ENCODE peak calls at places on chromosomes 5 and 9, in four cellular contexts. P is sigmoid colon, G is A549, X is suprapubic skin. A is an unnamed sample. For H3K4me1, the result is how much of the 10 kb centered on the place peaks cover.

GRCh38 chr5:89211836-89212235 is 328.9 kb upstream of the MEF2C start:
- DNase-seq in P (no peak), G (no peak), X (no peak), A (no peak)

GRCh38 chr9:81512641-81513040 is 176.7 kb downstream of the TLE1 start:
- DNase-seq in P (no peak), G (no peak), X (no peak), A (no peak)

GRCh38 chr9:136956604-136957003 is 4.5 kb downstream of the LCN12 start:
- DNase-seq in P (no peak), G (no peak), X (no peak), A (no peak)

GRCh38 chr9:114720296-114720695 is 38.3 kb upstream of the TEX48 start:
- DNase-seq in P (no peak), G (no peak), X (no peak), A (no peak)

GRCh38 chr5:151954271-151954670 is 29.6 kb upstream of the GLRA1 start:
- DNase-seq in P (no peak), G (no peak), X (no peak), A (no peak)

GRCh38 chr5:143469125-143469524 is 65.6 kb upstream of the NR3C1 start:
- DNase-seq in P (no peak), G (no peak), X (no peak), A (no peak)

GRCh38 chr9:116605904-116606341 is 81.2 kb upstream of the TRIM32 start:
- DNase-seq in P (no peak), G (no peak), X (peak), A (peak)

GRCh38 chr5:178279723-178280438 is 47.3 kb upstream of the PHYKPL start:
- DNase-seq in P (peak), G (peak), X (peak), A (peak)

GRCh38 chr9:93267091-93267541 is 83.2 kb downstream of the WNK2 start:
- DNase-seq in P (peak), G (no peak), X (peak), A (peak)

GRCh38 chr5:55991768-55992486 is 2.8 kb downstream of the IL6ST start:
- DNase-seq in P (no peak), G (no peak), X (no peak), A (no peak)

GRCh38 chr5:891837-892389 is 688 bp downstream of the BRD9 start:
- DNase-seq in P (no peak), G (peak), X (no peak), A (no peak)

GRCh38 chr5:96655506-96655905 is 6.7 kb upstream of the CAST start:
- DNase-seq in P (no peak), G (no peak), X (no peak), A (no peak)

GRCh38 chr5:10507575-10508024 is 56.3 kb upstream of the ANKRD33B start:
- DNase-seq in P (no peak), G (peak), X (no peak), A (no peak)

GRCh38 chr5:82100303-82101077 is 128.7 kb downstream of the ATG10 start:
- DNase-seq in P (no peak), G (peak), X (no peak), A (no peak)

GRCh38 chr5:147818290-147818689 is 13.2 kb downstream of the SPINK1 start:
- DNase-seq in P (no peak), G (no peak), X (no peak), A (no peak)

GRCh38 chr9:749712-750111 is 91.8 kb upstream of the DMRT1 start:
- DNase-seq in P (peak), G (no peak), X (no peak), A (no peak)

GRCh38 chr5:80125962-80126480 is 90.9 kb downstream of the THBS4 start:
- DNase-seq in P (no peak), G (no peak), X (no peak), A (no peak)

GRCh38 chr5:134079748-134080581 is 34.5 kb upstream of the TCF7 start:
- DNase-seq in P (peak), G (no peak), X (no peak), A (no peak)

DNA sequence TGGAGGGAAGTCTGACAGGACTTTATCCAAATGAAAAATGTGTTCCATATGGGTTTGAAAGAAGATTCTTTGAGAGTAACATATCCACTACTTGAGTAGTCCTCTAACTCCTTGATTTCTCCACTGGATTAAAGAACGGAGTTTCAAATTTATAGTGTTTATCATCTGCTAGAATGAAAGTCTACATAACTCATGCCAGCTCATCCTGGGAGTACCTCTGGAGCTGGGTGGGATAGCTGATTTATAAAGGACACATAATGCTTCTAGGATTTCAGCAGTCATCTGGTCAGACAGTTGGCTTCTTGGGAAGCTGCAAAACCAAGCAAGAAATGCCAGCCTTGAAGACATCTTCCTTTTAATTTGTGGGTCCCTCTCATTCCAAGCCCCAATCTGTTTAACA is 3.1 kb downstream of the GALNT10 start:
- DNase-seq in P (no peak), G (no peak), X (no peak), A (no peak)
- H3K4me3 ChIP-seq in P (no peak), G (no peak), X (no peak), A (no peak)

GRCh38 chr9:134377143-134377484 is 50.9 kb downstream of the RXRA start:
- DNase-seq in P (no peak), G (no peak), X (no peak), A (no peak)

GRCh38 chr9:134381262-134381661 is 55.0 kb downstream of the RXRA start:
- DNase-seq in P (no peak), G (no peak), X (no peak), A (no peak)

GRCh38 chr9:134379774-134380431 is 53.6 kb downstream of the RXRA start:
- DNase-seq in P (no peak), G (peak), X (no peak), A (no peak)

GRCh38 chr9:134377976-134378375 is 51.7 kb downstream of the RXRA start:
- DNase-seq in P (peak), G (peak), X (peak), A (peak)

GRCh38 chr9:134378901-134379338 is 52.7 kb downstream of the RXRA start:
- DNase-seq in P (peak), G (peak), X (no peak), A (no peak)
- TF ChIP-seq EP300 in P (no peak), G (no peak), X (no peak), A (no peak)

DNA sequence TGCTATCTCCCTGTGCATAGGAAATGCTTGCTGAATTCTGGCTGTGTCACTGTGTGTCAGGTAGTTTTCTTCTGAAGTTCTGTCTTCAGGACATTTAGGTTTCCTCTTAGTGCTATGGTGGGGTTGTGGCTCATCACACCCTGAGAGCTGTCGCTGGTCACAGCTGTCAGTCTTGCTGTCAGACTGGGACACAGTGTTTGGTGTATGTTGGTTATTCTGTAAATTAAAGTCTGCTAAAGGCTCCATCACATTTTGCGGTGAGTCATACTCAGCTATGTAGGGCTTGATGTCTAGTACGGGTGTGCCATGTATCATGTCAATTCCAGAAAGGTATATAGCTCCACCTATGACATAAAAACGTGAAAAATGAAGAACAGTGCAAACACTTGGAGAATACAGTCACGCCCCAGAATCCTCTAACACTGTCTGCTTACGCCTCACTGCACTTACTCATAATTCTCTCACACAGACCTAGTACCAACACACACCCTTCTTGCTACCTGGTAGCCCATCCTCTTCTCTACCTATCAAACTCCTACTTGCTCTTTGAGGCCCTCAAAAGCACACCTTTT is 11.9 kb downstream of the TRMO start:
- DNase-seq in P (no peak), G (no peak), X (no peak), A (no peak)
- H3K4me1 ChIP-seq in P (under half), G (under half), X (under half), A (under half)

DNA sequence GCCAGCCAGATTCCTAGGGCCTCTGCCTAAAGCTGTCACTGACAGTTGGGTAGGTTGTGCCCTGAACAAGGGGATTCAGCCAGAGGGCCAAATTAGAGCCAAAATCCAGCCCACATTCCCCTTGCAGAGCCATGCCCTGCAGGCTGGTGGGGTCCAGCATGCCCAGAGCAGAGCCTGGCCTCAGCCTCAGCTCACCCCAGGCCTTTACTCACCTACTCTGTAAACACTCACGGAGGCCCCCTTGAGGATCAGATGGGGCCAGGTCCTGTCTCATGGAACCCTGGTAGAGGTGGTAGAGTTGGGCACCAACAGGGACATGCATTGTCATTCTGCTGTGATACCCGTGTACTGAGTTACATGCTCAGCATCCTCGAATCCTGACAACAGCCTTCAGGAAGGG is 74.9 kb downstream of the LMX1B start:
- DNase-seq in P (no peak), G (no peak), X (no peak), A (no peak)
- H3K4me3 ChIP-seq in P (no peak), G (no peak), X (no peak), A (no peak)

GRCh38 chr9:99103505-99103904 is 1.4 kb upstream of the TGFBR1 start:
- DNase-seq in P (no peak), G (no peak), X (no peak), A (no peak)

GRCh38 chr9:99105152-99106043 is 485 bp downstream of the TGFBR1 start:
- DNase-seq in P (peak), G (peak), X (peak), A (peak)

GRCh38 chr9:99106044-99106375 is 1.1 kb downstream of the TGFBR1 start:
- DNase-seq in P (no peak), G (no peak), X (no peak), A (no peak)

GRCh38 chr9:99103909-99104458 is 929 bp upstream of the TGFBR1 start:
- DNase-seq in P (no peak), G (no peak), X (no peak), A (peak)

GRCh38 chr9:99104459-99105151 is at the start of gene TGFBR1:
- DNase-seq in P (peak), G (peak), X (peak), A (peak)
- TF ChIP-seq EP300 in P (no peak), G (no peak), X (no peak), A (no peak)

GRCh38 chr9:128082173-128082572 is 14.1 kb downstream of the SLC25A25 start:
- DNase-seq in P (no peak), G (no peak), X (no peak), A (no peak)
- H3K4me1 ChIP-seq in P (under half), G (half or more), X (under half), A (under half)

GRCh38 chr9:73810585-73811215 is 659.0 kb downstream of the ANXA1 start:
- DNase-seq in P (no peak), G (no peak), X (no peak), A (no peak)
- H3K4me3 ChIP-seq in P (no peak), G (no peak), X (no peak), A (no peak)

GRCh38 chr5:17276445-17276844 is 59.0 kb downstream of the BASP1 start:
- DNase-seq in P (no peak), G (no peak), X (no peak), A (no peak)
- TF ChIP-seq EP300 in P (no peak), G (no peak), X (no peak), A (no peak)